ENCODE peak calls at places on chromosome 17, in four cellular contexts. One of them, this sample, is unnamed.

GRCh38 chr17:80877095-80877828 is 114.4 kb upstream of the CHMP6 start:
- DNase-seq in activated CD4-positive, alpha-beta memory T cell treated with anti-CD3 and anti-CD28 coated beads, Interleukin-2, amount 10 ng/mL, durations not matched to agents 7 days and 5 days: peak
- DNase-seq in RCC 7860: no peak
- DNase-seq in Panc1: no peak
- DNase-seq in this sample: peak

GRCh38 chr17:48553837-48554236 is 8.9 kb upstream of the HOXB2 start:
- DNase-seq in RCC 7860: no peak
- DNase-seq in activated CD4-positive, alpha-beta memory T cell treated with anti-CD3 and anti-CD28 coated beads, Interleukin-2, amount 10 ng/mL, durations not matched to agents 7 days and 5 days: no peak
- DNase-seq in Panc1: no peak
- DNase-seq in this sample: no peak

GRCh38 chr17:68054296-68054900 is 18.9 kb downstream of the KPNA2 start:
- DNase-seq in RCC 7860: no peak
- DNase-seq in activated CD4-positive, alpha-beta memory T cell treated with anti-CD3 and anti-CD28 coated beads, Interleukin-2, amount 10 ng/mL, durations not matched to agents 7 days and 5 days: no peak
- DNase-seq in Panc1: no peak
- DNase-seq in this sample: no peak

GRCh38 chr17:38324732-38325131 is 19.0 kb downstream of the GPR179 start:
- DNase-seq in activated CD4-positive, alpha-beta memory T cell treated with anti-CD3 and anti-CD28 coated beads, Interleukin-2, amount 10 ng/mL, durations not matched to agents 7 days and 5 days: no peak
- DNase-seq in RCC 7860: no peak
- DNase-seq in Panc1: no peak
- DNase-seq in this sample: no peak

GRCh38 chr17:44170135-44170498 is 387 bp upstream of the ASB16 start:
- DNase-seq in Panc1: no peak
- DNase-seq in activated CD4-positive, alpha-beta memory T cell treated with anti-CD3 and anti-CD28 coated beads, Interleukin-2, amount 10 ng/mL, durations not matched to agents 7 days and 5 days: no peak
- DNase-seq in RCC 7860: no peak
- DNase-seq in this sample: no peak

GRCh38 chr17:83173997-83174858 is 94.8 kb downstream of the METRNL start:
- DNase-seq in Panc1: no peak
- DNase-seq in activated CD4-positive, alpha-beta memory T cell treated with anti-CD3 and anti-CD28 coated beads, Interleukin-2, amount 10 ng/mL, durations not matched to agents 7 days and 5 days: peak
- DNase-seq in RCC 7860: no peak
- DNase-seq in this sample: peak

GRCh38 chr17:80423536-80424225 is 8.7 kb downstream of the ENDOV start:
- DNase-seq in activated CD4-positive, alpha-beta memory T cell treated with anti-CD3 and anti-CD28 coated beads, Interleukin-2, amount 10 ng/mL, durations not matched to agents 7 days and 5 days: no peak
- DNase-seq in Panc1: no peak
- DNase-seq in RCC 7860: no peak
- DNase-seq in this sample: no peak

GRCh38 chr17:9470171-9470570 is 105.4 kb downstream of the STX8 start:
- DNase-seq in activated CD4-positive, alpha-beta memory T cell treated with anti-CD3 and anti-CD28 coated beads, Interleukin-2, amount 10 ng/mL, durations not matched to agents 7 days and 5 days: peak
- DNase-seq in Panc1: no peak
- DNase-seq in RCC 7860: no peak
- DNase-seq in this sample: peak

GRCh38 chr17:31392002-31392855 is 754 bp downstream of the RAB11FIP4 start:
- DNase-seq in RCC 7860: no peak
- DNase-seq in activated CD4-positive, alpha-beta memory T cell treated with anti-CD3 and anti-CD28 coated beads, Interleukin-2, amount 10 ng/mL, durations not matched to agents 7 days and 5 days: no peak
- DNase-seq in Panc1: no peak
- DNase-seq in this sample: no peak

GRCh38 chr17:7667616-7668406 is 17.1 kb downstream of the ATP1B2 start:
- DNase-seq in Panc1: no peak
- DNase-seq in activated CD4-positive, alpha-beta memory T cell treated with anti-CD3 and anti-CD28 coated beads, Interleukin-2, amount 10 ng/mL, durations not matched to agents 7 days and 5 days: no peak
- DNase-seq in RCC 7860: no peak
- DNase-seq in this sample: no peak

GRCh38 chr17:13474073-13474800 is 127.5 kb downstream of the HS3ST3A1 start:
- DNase-seq in Panc1: no peak
- DNase-seq in RCC 7860: no peak
- DNase-seq in activated CD4-positive, alpha-beta memory T cell treated with anti-CD3 and anti-CD28 coated beads, Interleukin-2, amount 10 ng/mL, durations not matched to agents 7 days and 5 days: no peak
- DNase-seq in this sample: no peak

GRCh38 chr17:57678393-57678792 is 66.7 kb downstream of the CCDC182 start:
- DNase-seq in Panc1: no peak
- DNase-seq in activated CD4-positive, alpha-beta memory T cell treated with anti-CD3 and anti-CD28 coated beads, Interleukin-2, amount 10 ng/mL, durations not matched to agents 7 days and 5 days: no peak
- DNase-seq in RCC 7860: no peak
- DNase-seq in this sample: no peak

GRCh38 chr17:19412984-19413383 is 2.0 kb downstream of the RNF112 start:
- DNase-seq in activated CD4-positive, alpha-beta memory T cell treated with anti-CD3 and anti-CD28 coated beads, Interleukin-2, amount 10 ng/mL, durations not matched to agents 7 days and 5 days: no peak
- DNase-seq in Panc1: no peak
- DNase-seq in RCC 7860: no peak
- DNase-seq in this sample: no peak

GRCh38 chr17:2025220-2025621 is at the start of gene RTN4RL1:
- DNase-seq in RCC 7860: no peak
- DNase-seq in Panc1: no peak
- DNase-seq in activated CD4-positive, alpha-beta memory T cell treated with anti-CD3 and anti-CD28 coated beads, Interleukin-2, amount 10 ng/mL, durations not matched to agents 7 days and 5 days: peak
- DNase-seq in this sample: peak

GRCh38 chr17:80991645-80992076 is at the start of gene CHMP6:
- DNase-seq in RCC 7860: peak
- DNase-seq in Panc1: no peak
- DNase-seq in activated CD4-positive, alpha-beta memory T cell treated with anti-CD3 and anti-CD28 coated beads, Interleukin-2, amount 10 ng/mL, durations not matched to agents 7 days and 5 days: peak
- DNase-seq in this sample: peak

GRCh38 chr17:67441052-67441738 is 64.1 kb downstream of the PITPNC1 start:
- DNase-seq in activated CD4-positive, alpha-beta memory T cell treated with anti-CD3 and anti-CD28 coated beads, Interleukin-2, amount 10 ng/mL, durations not matched to agents 7 days and 5 days: peak
- DNase-seq in RCC 7860: peak
- DNase-seq in Panc1: no peak
- DNase-seq in this sample: no peak

This sample was measured in Peyer's patch.